ENCODE peak calls at places on chromosome 10, in five cellular contexts. R, K, F, J and A are unnamed samples.

GRCh38 chr10:2543974-2544373 is 523.4 kb upstream of the PFKP start:
- DNase-seq in R (no peak), J (no peak), K (no peak), F (no peak), A (no peak)

GRCh38 chr10:50857579-50857978 is 27.8 kb downstream of the A1CF start:
- DNase-seq in J (no peak), R (peak), F (no peak), K (no peak), A (no peak)

GRCh38 chr10:12041766-12042408 is 722 bp downstream of the UPF2 start:
- DNase-seq in K (no peak), R (peak), F (no peak), J (peak), A (no peak)

GRCh38 chr10:61642692-61643091 is 20.0 kb upstream of the CABCOCO1 start:
- DNase-seq in J (peak), F (no peak), R (no peak), K (no peak), A (peak)

GRCh38 chr10:19811517-19811916 is 4.7 kb upstream of the PLXDC2 start:
- DNase-seq in K (no peak), J (peak), F (no peak), R (peak), A (no peak)

GRCh38 chr10:6141296-6142151 is 52.7 kb downstream of the RBM17 start:
- DNase-seq in R (no peak), F (no peak), K (peak), J (peak), A (peak)

GRCh38 chr10:37991655-37992054 is 15.2 kb upstream of the ZNF25 start:
- DNase-seq in R (no peak), K (no peak), J (no peak), F (no peak), A (no peak)

GRCh38 chr10:13883843-13884444 is 297.2 kb downstream of the PRPF18 start:
- DNase-seq in R (no peak), K (no peak), J (no peak), F (no peak), A (no peak)

GRCh38 chr10:43029043-43029442 is 47.8 kb upstream of the RET start:
- DNase-seq in J (no peak), R (no peak), F (no peak), K (no peak), A (no peak)

GRCh38 chr10:102602272-102603045 is 41.8 kb upstream of the TRIM8 start:
- DNase-seq in R (no peak), K (no peak), J (no peak), F (no peak), A (no peak)

GRCh38 chr10:49598986-49599385 is 11.1 kb upstream of the SLC18A3 start:
- DNase-seq in J (peak), F (no peak), K (no peak), R (no peak), A (no peak)

GRCh38 chr10:80451132-80451531 is 3.0 kb upstream of the TSPAN14 start:
- DNase-seq in F (no peak), R (no peak), K (no peak), J (no peak), A (no peak)

GRCh38 chr10:121900443-121901174 is 27.2 kb downstream of the ATE1 start:
- DNase-seq in R (peak), J (peak), F (no peak), K (peak), A (peak)

GRCh38 chr10:11058965-11059364 is 41.3 kb downstream of the CELF2 start:
- DNase-seq in J (peak), F (no peak), R (no peak), K (peak), A (peak)

GRCh38 chr10:30829921-30830671 is 200.5 kb upstream of the LYZL2 start:
- DNase-seq in J (peak), F (no peak), R (no peak), K (no peak), A (no peak)

GRCh38 chr10:72846225-72846624 is 47.3 kb upstream of the OIT3 start:
- DNase-seq in R (no peak), K (peak), F (no peak), J (peak), A (peak)

GRCh38 chr10:49605939-49606509 is 4.1 kb upstream of the SLC18A3 start:
- DNase-seq in K (no peak), J (no peak), R (no peak), F (no peak), A (no peak)

GRCh38 chr10:64859911-64860310 is 1338.7 kb downstream of the REEP3 start:
- DNase-seq in J (no peak), F (no peak), K (no peak), R (no peak), A (no peak)

GRCh38 chr10:76282122-76283030 is 851.0 kb downstream of the LRMDA start:
- DNase-seq in K (peak), J (peak), R (no peak), F (no peak), A (no peak)

GRCh38 chr10:120495226-120495625 is 38.2 kb downstream of the PLPP4 start:
- DNase-seq in K (no peak), R (no peak), J (no peak), F (no peak), A (peak)

GRCh38 chr10:49177391-49178355 is 10.5 kb downstream of the TMEM273 start:
- DNase-seq in F (no peak), K (peak), R (no peak), J (peak), A (no peak)

GRCh38 chr10:100528123-100528884 is 1.4 kb downstream of the NDUFB8 start:
- DNase-seq in R (no peak), F (no peak), J (no peak), K (no peak), A (no peak)

GRCh38 chr10:57664815-57665214 is 602.9 kb downstream of the IPMK start:
- DNase-seq in K (no peak), F (no peak), J (no peak), R (no peak), A (no peak)

GRCh38 chr10:80126876-80127275 is 5.7 kb upstream of the PLAC9 start:
- DNase-seq in K (no peak), J (no peak), R (peak), F (no peak), A (no peak)

GRCh38 chr10:95788830-95789229 is 32.9 kb downstream of the ENTPD1 start:
- DNase-seq in R (no peak), J (peak), F (no peak), K (peak), A (no peak)

GRCh38 chr10:74976565-74976964 is 134.9 kb upstream of the SAMD8 start:
- DNase-seq in F (no peak), K (no peak), J (no peak), R (peak), A (no peak)

GRCh38 chr10:76015245-76015644 is 583.8 kb downstream of the LRMDA start:
- DNase-seq in J (no peak), R (no peak), F (no peak), K (no peak), A (no peak)

GRCh38 chr10:52213511-52213831 is 100.6 kb upstream of the DKK1 start:
- DNase-seq in R (peak), K (no peak), J (peak), F (no peak), A (peak)

DNA sequence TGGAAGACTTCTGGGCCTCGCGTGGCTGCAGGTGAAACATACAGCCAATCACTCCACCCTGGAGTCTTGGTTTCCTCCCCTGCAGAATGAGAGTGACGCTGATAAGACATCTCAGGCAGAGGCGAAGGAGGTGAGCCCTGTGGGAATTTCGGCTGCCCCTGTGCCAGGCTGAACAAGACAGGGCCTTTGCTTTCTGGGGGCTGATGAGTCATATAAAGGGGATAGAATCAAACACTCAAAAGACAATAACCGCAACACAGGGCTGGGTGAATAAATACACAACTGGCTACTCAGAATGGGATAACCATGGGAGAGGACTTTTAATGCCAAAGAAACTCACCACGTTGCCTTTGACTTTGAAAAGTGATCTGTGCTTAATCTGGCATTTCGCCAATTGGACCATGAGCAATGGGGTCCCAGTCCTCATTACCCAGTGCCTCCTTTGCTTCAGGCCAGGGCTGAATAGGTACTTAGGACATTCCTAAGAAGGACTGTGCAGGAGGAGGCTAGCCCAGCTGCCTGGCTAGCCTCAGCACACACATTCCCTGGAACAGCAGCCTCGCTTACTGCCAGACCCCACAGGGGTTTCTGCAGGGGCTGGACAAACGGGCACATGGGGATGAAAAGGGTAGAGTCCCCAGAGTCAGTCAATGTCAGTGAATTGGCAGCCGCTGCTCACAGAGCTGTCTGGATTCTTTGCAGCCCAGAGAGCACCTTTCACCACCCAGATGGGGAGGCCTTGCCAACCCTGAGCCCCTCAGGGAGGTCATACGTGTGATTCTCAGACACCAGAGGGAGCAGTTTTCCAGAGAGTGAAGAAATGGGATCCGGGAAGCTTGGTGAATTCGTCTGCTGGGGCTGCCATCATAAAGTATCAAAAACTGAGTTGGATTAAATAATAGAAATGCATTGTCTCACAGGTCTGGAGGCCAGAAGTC is 143.5 kb downstream of the KCNMA1 start:
- DNase-seq in F (no peak), J (peak), K (no peak), R (peak), A (no peak)
- TF ChIP-seq CTCF in F (no peak), J (peak), K (peak), R (peak), A (peak)

GRCh38 chr10:33465747-33466146 is 131.3 kb upstream of the NRP1 start:
- DNase-seq in J (peak), R (no peak), K (no peak), F (no peak), A (no peak)
- H3K4me3 ChIP-seq in J (no peak), R (no peak), K (no peak), F (no peak), A (no peak)

GRCh38 chr10:24513155-24513554 is 210.5 kb downstream of the ARHGAP21 start:
- DNase-seq in R (peak), K (no peak), J (peak), F (no peak), A (no peak)
- TF ChIP-seq CTCF in R (peak), K (peak), J (peak), F (no peak), A (peak)

DNA sequence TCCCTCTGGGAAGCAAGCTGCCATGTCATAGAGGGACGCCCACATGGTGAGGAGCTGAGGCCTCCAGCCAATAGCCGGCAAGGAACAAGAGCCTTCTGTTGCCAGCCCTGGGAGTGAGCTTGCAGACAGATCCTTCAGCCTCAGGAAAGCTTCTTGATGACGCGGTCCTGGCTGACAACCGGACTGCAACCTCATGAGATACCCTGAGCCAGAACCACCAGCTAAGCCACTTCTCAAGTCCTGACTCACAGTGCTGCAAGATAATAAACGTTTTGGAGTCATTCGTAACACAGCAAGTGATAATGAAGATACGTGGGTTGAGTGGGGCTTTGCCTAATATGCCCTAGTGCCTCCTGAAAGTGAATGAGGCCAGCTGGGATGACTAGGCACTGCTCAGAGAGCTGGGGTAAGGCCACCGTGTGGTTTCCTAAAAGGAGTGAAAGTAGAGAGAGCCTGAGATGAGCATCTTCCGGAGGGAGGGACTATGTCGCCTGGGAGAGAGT is 53.8 kb downstream of the PYROXD2 start:
- DNase-seq in R (no peak), K (peak), J (peak), F (peak), A (peak)
- H3K4me3 ChIP-seq in R (no peak), K (peak), J (peak), F (no peak), A (no peak)

GRCh38 chr10:35933940-35934636 is 292.0 kb upstream of the FZD8 start:
- DNase-seq in J (no peak), R (no peak), F (no peak), K (no peak), A (no peak)
- TF ChIP-seq CTCF in J (no peak), R (no peak), F (no peak), K (no peak), A (no peak)

GRCh38 chr10:15083674-15084501 is 4.7 kb downstream of the ACBD7 start:
- DNase-seq in J (no peak), K (no peak), R (no peak), F (no peak), A (no peak)
- H3K4me3 ChIP-seq in J (peak), K (peak), R (peak), F (peak), A (peak)

GRCh38 chr10:70478191-70479160 is at the start of gene PALD1:
- DNase-seq in R (peak), J (no peak), K (no peak), F (peak), A (no peak)
- TF ChIP-seq CTCF in R (no peak), J (no peak), K (peak), F (peak), A (peak)